ENCODE peak calls at places on chromosome 13, in nine cellular contexts. P is right atrium auricular region, E is A549, X is neural progenitor cell, C is H9, N is IMR-90, K is endodermal cell, J is body of pancreas, S is pancreas. T is an unnamed sample.
A peak's percentile ranks its signal among the peaks of the same experiment; 100 is the strongest.

GRCh38 chr13:82772802-82773201 is 1109.5 kb downstream of the SLITRK1 start:
- DNase-seq in K (no peak), E (no peak), J (no peak), P (no peak), S (no peak), X (no peak), N (peak; percentile 47), C (no peak), T (no peak)

GRCh38 chr13:110109910-110110309 is 197.0 kb downstream of the COL4A1 start:
- DNase-seq in J (peak; percentile 26), E (no peak), C (peak; percentile 54), N (peak; percentile 95), K (peak; percentile 79), X (peak; percentile 52), S (no peak), P (peak; percentile 85), T (peak; percentile 48)

GRCh38 chr13:43737524-43737923 is 49.2 kb downstream of the ENOX1 start:
- DNase-seq in P (no peak), C (no peak), N (no peak), X (no peak), J (no peak), E (no peak), K (no peak), S (no peak), T (no peak)

GRCh38 chr13:57631607-57632275 is at the start of gene PCDH17:
- DNase-seq in C (peak; percentile 68), E (no peak), J (peak; percentile 19), K (no peak), X (peak; percentile 70), P (peak; percentile 62), N (no peak), S (peak; percentile 38), T (no peak)

GRCh38 chr13:37476874-37477273 is 121.7 kb downstream of the POSTN start:
- DNase-seq in X (peak; percentile 78), C (no peak), K (peak; percentile 51), N (peak; percentile 83), P (no peak), S (no peak), E (no peak), J (no peak), T (no peak)

GRCh38 chr13:42355118-42355840 is 83.3 kb downstream of the AKAP11 start:
- DNase-seq in N (no peak), S (no peak), K (no peak), X (peak; percentile 0), E (no peak), P (no peak), C (no peak), J (no peak), T (no peak)

GRCh38 chr13:51815848-51816247 is 11.9 kb upstream of the DHRS12 start:
- DNase-seq in X (no peak), P (no peak), S (no peak), E (no peak), N (no peak), J (peak; percentile 37), K (no peak), C (no peak), T (no peak)

GRCh38 chr13:99871249-99871898 is 100.2 kb downstream of the ZIC5 start:
- DNase-seq in K (peak; percentile 22), X (no peak), C (no peak), E (no peak), J (no peak), N (no peak), P (no peak), S (no peak), T (no peak)

GRCh38 chr13:20188649-20189553 is 3.8 kb downstream of the GJB2 start:
- DNase-seq in X (peak; percentile 37), C (peak; percentile 67), K (peak; percentile 82), J (no peak), P (no peak), N (no peak), S (no peak), E (peak; percentile 33), T (no peak)

GRCh38 chr13:75372517-75372916 is 109.5 kb downstream of the TBC1D4 start:
- DNase-seq in X (peak; percentile 46), J (no peak), N (peak; percentile 62), C (no peak), P (no peak), S (no peak), K (no peak), E (peak; percentile 41), T (peak; percentile 69)

GRCh38 chr13:98981596-98982195 is 3.8 kb upstream of the DOCK9 start:
- DNase-seq in J (no peak), S (no peak), E (no peak), K (no peak), P (no peak), N (no peak), X (no peak), C (no peak), T (no peak)

GRCh38 chr13:113045214-113046007 is 60.2 kb upstream of the F7 start:
- DNase-seq in X (no peak), E (no peak), K (no peak), N (no peak), J (no peak), C (no peak), P (no peak), S (no peak), T (no peak)

GRCh38 chr13:112674412-112675383 is 15.1 kb upstream of the ATP11A start:
- DNase-seq in N (no peak), C (peak; percentile 26), J (no peak), E (no peak), K (peak; percentile 41), P (no peak), X (no peak), S (no peak), T (no peak)

GRCh38 chr13:29707876-29708543 is 112.5 kb upstream of the SLC7A1 start:
- DNase-seq in P (no peak), J (peak; percentile 62), E (peak; percentile 32), K (peak; percentile 91), X (peak; percentile 74), N (peak; percentile 41), C (peak; percentile 86), S (peak; percentile 44), T (peak; percentile 88)

GRCh38 chr13:70889163-70889562 is 780.9 kb upstream of the KLHL1 start:
- DNase-seq in N (no peak), S (no peak), C (no peak), K (no peak), E (no peak), J (no peak), X (no peak), P (no peak), T (no peak)

GRCh38 chr13:35838356-35838755 is 292.8 kb downstream of the DCLK1 start:
- DNase-seq in E (no peak), P (no peak), S (no peak), J (no peak), K (no peak), X (no peak), N (peak; percentile 85), C (no peak), T (no peak)

GRCh38 chr13:40995997-40996396 is 23.1 kb downstream of the ELF1 start:
- DNase-seq in N (no peak), X (no peak), E (no peak), C (no peak), P (no peak), J (no peak), S (no peak), K (no peak), T (no peak)
- H3K4me1 ChIP-seq in N (no peaks in the 10 kb centered on the region), X (peaks cover 7% of the 10 kb centered on the region), E (no peaks in the 10 kb centered on the region), C (no peaks in the 10 kb centered on the region), P (peaks cover 36% of the 10 kb centered on the region), J (peaks cover 81% of the 10 kb centered on the region), S (peaks cover 48% of the 10 kb centered on the region), K (no peaks in the 10 kb centered on the region), T (peaks cover 15% of the 10 kb centered on the region)

GRCh38 chr13:46570273-46570672 is 17.3 kb downstream of the LRCH1 start:
- DNase-seq in E (no peak), C (no peak), X (no peak), K (no peak), J (no peak), S (no peak), N (no peak), P (no peak), T (no peak)
- H3K4me1 ChIP-seq in E (peaks cover 26% of the 10 kb centered on the region), C (no peaks in the 10 kb centered on the region), X (peaks cover 13% of the 10 kb centered on the region), K (peaks cover 6% of the 10 kb centered on the region), J (peaks cover 20% of the 10 kb centered on the region), S (peaks cover 5% of the 10 kb centered on the region), N (peaks cover 18% of the 10 kb centered on the region), P (peaks cover 51% of the 10 kb centered on the region), T (peaks cover 37% of the 10 kb centered on the region)

GRCh38 chr13:31901985-31902384 is 129.6 kb upstream of the FRY start:
- DNase-seq in C (no peak), S (no peak), X (no peak), K (no peak), E (no peak), P (no peak), J (no peak), N (no peak), T (no peak)

GRCh38 chr13:31898383-31899071 is 133.0 kb upstream of the FRY start:
- DNase-seq in X (peak; percentile 27), P (no peak), K (no peak), N (no peak), C (no peak), J (no peak), E (no peak), S (no peak), T (no peak)

GRCh38 chr13:31905896-31906295 is 125.7 kb upstream of the FRY start:
- DNase-seq in S (no peak), K (no peak), J (no peak), X (no peak), N (no peak), P (no peak), E (no peak), C (no peak), T (no peak)

GRCh38 chr13:31904941-31905824 is 126.4 kb upstream of the FRY start:
- DNase-seq in K (no peak), X (no peak), C (no peak), N (no peak), S (no peak), E (no peak), J (peak; percentile 22), P (no peak), T (no peak)

GRCh38 chr13:31903072-31903815 is 128.3 kb upstream of the FRY start:
- DNase-seq in P (no peak), J (no peak), X (no peak), E (no peak), N (no peak), S (no peak), K (no peak), C (no peak), T (no peak)
- H3K4me1 ChIP-seq in P (peaks cover 9% of the 10 kb centered on the region), J (no peaks in the 10 kb centered on the region), X (peaks cover 9% of the 10 kb centered on the region), E (no peaks in the 10 kb centered on the region), N (no peaks in the 10 kb centered on the region), S (no peaks in the 10 kb centered on the region), K (peaks cover 17% of the 10 kb centered on the region), C (no peaks in the 10 kb centered on the region), T (no peaks in the 10 kb centered on the region)

GRCh38 chr13:60396008-60396782 is 825 bp upstream of the TDRD3 start:
- DNase-seq in X (peak; percentile 94), N (peak; percentile 87), C (peak; percentile 94), K (peak; percentile 95), E (peak; percentile 92), J (peak; percentile 90), S (peak; percentile 89), P (peak; percentile 91), T (peak; percentile 89)
- H3K4me1 ChIP-seq in X (peaks cover 22% of the 10 kb centered on the region), N (peaks cover 5% of the 10 kb centered on the region), C (peaks cover 4% of the 10 kb centered on the region), K (peaks cover 6% of the 10 kb centered on the region), E (peaks cover 14% of the 10 kb centered on the region), J (peaks cover 30% of the 10 kb centered on the region), S (peaks cover 15% of the 10 kb centered on the region), P (peaks cover 20% of the 10 kb centered on the region), T (peaks cover 12% of the 10 kb centered on the region)

T was measured in SJCRH30.